ENCODE peak calls at places on chromosomes 13 and 19, in seven cellular contexts. Z, E, X, B, U, H and Y are unnamed samples.

GRCh38 chr13:80574113-80574512 is 233.2 kb upstream of the SPRY2 start:
- DNase-seq in E (no peak), U (peak; percentile 49), H (no peak), X (peak; percentile 34), Z (no peak), B (no peak), Y (no peak)

GRCh38 chr13:24511824-24512207 is 762 bp downstream of the PARP4 start:
- DNase-seq in H (no peak), B (no peak), E (no peak), X (no peak), U (no peak), Z (no peak), Y (no peak)

GRCh38 chr13:31755803-31756212 is 16.5 kb downstream of the RXFP2 start:
- DNase-seq in U (peak; percentile 57), B (no peak), E (no peak), X (peak; percentile 94), H (peak; percentile 84), Z (no peak), Y (peak; percentile 91)

GRCh38 chr19:40862785-40863184 is 12.5 kb upstream of the CYP2A6 start:
- DNase-seq in B (no peak), E (no peak), Z (no peak), H (peak; percentile 24), U (peak; percentile 53), X (peak; percentile 49), Y (peak; percentile 2)

GRCh38 chr13:45721203-45721731 is 19.1 kb downstream of the CBY2 start:
- DNase-seq in E (no peak), U (no peak), X (no peak), Z (peak; percentile 52), B (no peak), H (no peak), Y (no peak)

GRCh38 chr19:11405846-11406643 is 13.1 kb downstream of the RGL3 start:
- DNase-seq in U (no peak), E (peak; percentile 75), H (no peak), X (peak; percentile 27), Z (no peak), B (no peak), Y (no peak)

GRCh38 chr13:34025746-34026145 is 207.8 kb downstream of the RFC3 start:
- DNase-seq in E (no peak), B (no peak), U (peak; percentile 73), X (peak; percentile 81), H (peak; percentile 64), Z (no peak), Y (peak; percentile 69)

GRCh38 chr13:90899411-90899810 is 448.1 kb upstream of the MIR17HG start:
- DNase-seq in H (no peak), U (no peak), B (no peak), X (no peak), Z (no peak), E (no peak), Y (no peak)

GRCh38 chr13:61994174-61994573 is 578.5 kb upstream of the PCDH20 start:
- DNase-seq in B (no peak), E (no peak), X (no peak), Z (no peak), U (no peak), H (no peak), Y (no peak)

GRCh38 chr13:72585254-72585653 is 142.2 kb downstream of the MZT1 start:
- DNase-seq in E (no peak), X (no peak), U (peak; percentile 4), H (no peak), Z (no peak), B (no peak), Y (no peak)

GRCh38 chr19:41998246-41999020 is 4.4 kb upstream of the ATP1A3 start:
- DNase-seq in B (peak; percentile 81), E (no peak), H (no peak), X (peak; percentile 80), Z (no peak), U (peak; percentile 36), Y (no peak)

GRCh38 chr13:42970824-42971669 is 21.0 kb downstream of the EPSTI1 start:
- DNase-seq in X (peak; percentile 58), U (peak; percentile 51), H (no peak), Z (no peak), B (peak; percentile 30), E (no peak), Y (peak; percentile 56)

GRCh38 chr19:33216198-33216830 is 9.3 kb downstream of the SLC7A10 start:
- DNase-seq in U (no peak), X (no peak), H (no peak), Z (no peak), E (no peak), B (no peak), Y (no peak)